ENCODE peak calls at places on chromosomes 3 and 15, in ten cellular contexts. One of them, this sample, is unnamed. For H3K4me1, the result is how much of the 10 kb centered on the place peaks cover.

GRCh38 chr15:44468713-44469385 is 41.4 kb downstream of the CTDSPL2 start:
- DNase-seq in naive thymus-derived CD4-positive, alpha-beta T cell: no peak
- DNase-seq in Panc1: peak
- DNase-seq in body of pancreas: no peak
- DNase-seq in A549: peak
- DNase-seq in upper lobe of right lung: no peak
- DNase-seq in ascending aorta: no peak
- DNase-seq in esophagus squamous epithelium: no peak
- DNase-seq in ovary: no peak
- DNase-seq in SJSA1: no peak
- DNase-seq in this sample: no peak

GRCh38 chr3:125123906-125124305 is 68.1 kb upstream of the HEG1 start:
- DNase-seq in naive thymus-derived CD4-positive, alpha-beta T cell: no peak
- DNase-seq in Panc1: no peak
- DNase-seq in body of pancreas: no peak
- DNase-seq in A549: no peak
- DNase-seq in upper lobe of right lung: no peak
- DNase-seq in ascending aorta: no peak
- DNase-seq in esophagus squamous epithelium: no peak
- DNase-seq in ovary: no peak
- DNase-seq in SJSA1: no peak
- DNase-seq in this sample: no peak

GRCh38 chr3:45686850-45687249 is 2.3 kb upstream of the SACM1L start:
- DNase-seq in naive thymus-derived CD4-positive, alpha-beta T cell: no peak
- DNase-seq in Panc1: no peak
- DNase-seq in body of pancreas: no peak
- DNase-seq in A549: no peak
- DNase-seq in upper lobe of right lung: no peak
- DNase-seq in ascending aorta: no peak
- DNase-seq in esophagus squamous epithelium: no peak
- DNase-seq in ovary: no peak
- DNase-seq in SJSA1: no peak
- DNase-seq in this sample: no peak

GRCh38 chr15:95440712-95441111 is 889.8 kb upstream of the NR2F2 start:
- DNase-seq in naive thymus-derived CD4-positive, alpha-beta T cell: no peak
- DNase-seq in Panc1: no peak
- DNase-seq in body of pancreas: no peak
- DNase-seq in A549: no peak
- DNase-seq in upper lobe of right lung: no peak
- DNase-seq in ascending aorta: no peak
- DNase-seq in esophagus squamous epithelium: no peak
- DNase-seq in ovary: no peak
- DNase-seq in SJSA1: no peak
- DNase-seq in this sample: no peak

GRCh38 chr3:71893702-71894479 is 108.9 kb upstream of the PROK2 start:
- DNase-seq in naive thymus-derived CD4-positive, alpha-beta T cell: no peak
- DNase-seq in Panc1: no peak
- DNase-seq in body of pancreas: no peak
- DNase-seq in A549: no peak
- DNase-seq in upper lobe of right lung: no peak
- DNase-seq in ascending aorta: no peak
- DNase-seq in esophagus squamous epithelium: no peak
- DNase-seq in ovary: no peak
- DNase-seq in SJSA1: no peak
- DNase-seq in this sample: no peak

GRCh38 chr3:192916455-192917257 is 1.0 kb downstream of the MB21D2 start:
- DNase-seq in naive thymus-derived CD4-positive, alpha-beta T cell: peak
- DNase-seq in Panc1: no peak
- DNase-seq in body of pancreas: peak
- DNase-seq in A549: peak
- DNase-seq in upper lobe of right lung: peak
- DNase-seq in ascending aorta: no peak
- DNase-seq in esophagus squamous epithelium: no peak
- DNase-seq in ovary: peak
- DNase-seq in SJSA1: peak
- DNase-seq in this sample: peak

GRCh38 chr15:58410353-58410752 is 21.4 kb upstream of the LIPC start:
- DNase-seq in naive thymus-derived CD4-positive, alpha-beta T cell: peak
- DNase-seq in Panc1: no peak
- DNase-seq in body of pancreas: no peak
- DNase-seq in A549: no peak
- DNase-seq in upper lobe of right lung: no peak
- DNase-seq in ascending aorta: no peak
- DNase-seq in esophagus squamous epithelium: no peak
- DNase-seq in ovary: peak
- DNase-seq in SJSA1: peak
- DNase-seq in this sample: no peak

GRCh38 chr15:66590435-66590834 is 24.6 kb upstream of the LCTL start:
- DNase-seq in naive thymus-derived CD4-positive, alpha-beta T cell: no peak
- DNase-seq in Panc1: no peak
- DNase-seq in body of pancreas: no peak
- DNase-seq in A549: no peak
- DNase-seq in upper lobe of right lung: no peak
- DNase-seq in ascending aorta: no peak
- DNase-seq in esophagus squamous epithelium: no peak
- DNase-seq in ovary: no peak
- DNase-seq in SJSA1: no peak
- DNase-seq in this sample: no peak

GRCh38 chr3:77141423-77141822 is 101.5 kb downstream of the ROBO2 start:
- DNase-seq in naive thymus-derived CD4-positive, alpha-beta T cell: no peak
- DNase-seq in Panc1: no peak
- DNase-seq in body of pancreas: no peak
- DNase-seq in A549: no peak
- DNase-seq in upper lobe of right lung: no peak
- DNase-seq in ascending aorta: no peak
- DNase-seq in esophagus squamous epithelium: no peak
- DNase-seq in ovary: no peak
- DNase-seq in SJSA1: no peak
- DNase-seq in this sample: no peak

GRCh38 chr15:74229686-74230085 is 6.4 kb upstream of the CCDC33 start:
- DNase-seq in naive thymus-derived CD4-positive, alpha-beta T cell: no peak
- DNase-seq in Panc1: no peak
- DNase-seq in body of pancreas: no peak
- DNase-seq in A549: no peak
- DNase-seq in upper lobe of right lung: no peak
- DNase-seq in ascending aorta: no peak
- DNase-seq in esophagus squamous epithelium: no peak
- DNase-seq in ovary: no peak
- DNase-seq in SJSA1: no peak
- DNase-seq in this sample: no peak

GRCh38 chr3:192869131-192870027 is 48.3 kb downstream of the MB21D2 start:
- DNase-seq in naive thymus-derived CD4-positive, alpha-beta T cell: no peak
- DNase-seq in Panc1: no peak
- DNase-seq in body of pancreas: no peak
- DNase-seq in A549: no peak
- DNase-seq in upper lobe of right lung: no peak
- DNase-seq in ascending aorta: no peak
- DNase-seq in esophagus squamous epithelium: no peak
- DNase-seq in ovary: no peak
- DNase-seq in SJSA1: no peak
- DNase-seq in this sample: no peak

DNA sequence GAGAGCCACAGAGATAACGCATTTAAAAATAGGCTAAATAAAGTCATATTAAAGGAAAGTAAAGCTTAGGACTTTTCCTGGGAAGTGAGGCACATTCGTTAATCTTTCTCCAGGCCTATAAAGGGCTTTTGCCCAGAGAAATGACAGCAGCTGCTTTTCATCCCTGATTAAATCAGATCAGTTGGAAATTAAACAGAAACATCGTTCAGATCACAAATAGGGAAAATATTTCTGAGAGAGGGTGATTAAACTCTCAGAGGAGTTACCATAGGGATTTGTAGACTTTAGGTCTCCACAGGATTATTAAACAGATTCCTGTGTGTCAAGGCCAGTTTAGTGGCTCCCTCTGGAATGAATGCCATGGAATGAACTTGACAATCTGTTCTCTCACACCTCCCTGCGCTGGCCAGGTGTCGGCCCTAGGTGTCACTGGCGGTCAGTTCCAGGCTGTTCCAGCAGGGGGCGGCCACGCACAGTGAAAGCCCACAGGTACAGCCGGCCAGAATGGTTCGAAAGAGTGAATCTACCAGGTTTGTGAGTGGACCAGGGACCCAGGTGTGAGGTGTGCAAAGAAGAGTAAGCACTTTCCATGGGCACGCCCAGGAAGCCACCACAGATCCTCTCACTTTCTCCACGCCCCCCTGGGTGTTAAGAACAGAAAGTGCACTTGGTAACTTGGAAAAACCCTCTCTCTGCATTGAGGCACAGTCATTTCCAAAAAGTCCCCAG is 253.0 kb upstream of the RASGRP1 start:
- DNase-seq in naive thymus-derived CD4-positive, alpha-beta T cell: peak
- DNase-seq in Panc1: peak
- DNase-seq in body of pancreas: peak
- DNase-seq in A549: peak
- DNase-seq in upper lobe of right lung: peak
- DNase-seq in ascending aorta: peak
- DNase-seq in esophagus squamous epithelium: peak
- DNase-seq in ovary: peak
- DNase-seq in SJSA1: peak
- DNase-seq in this sample: peak
- H3K4me3 ChIP-seq in naive thymus-derived CD4-positive, alpha-beta T cell: no peak
- H3K4me3 ChIP-seq in Panc1: no peak
- H3K4me3 ChIP-seq in body of pancreas: no peak
- H3K4me3 ChIP-seq in A549: no peak
- H3K4me3 ChIP-seq in upper lobe of right lung: no peak
- H3K4me3 ChIP-seq in ascending aorta: no peak
- H3K4me3 ChIP-seq in esophagus squamous epithelium: no peak
- H3K4me3 ChIP-seq in ovary: no peak
- H3K4me3 ChIP-seq in SJSA1: no peak
- H3K4me3 ChIP-seq in this sample: no peak

DNA sequence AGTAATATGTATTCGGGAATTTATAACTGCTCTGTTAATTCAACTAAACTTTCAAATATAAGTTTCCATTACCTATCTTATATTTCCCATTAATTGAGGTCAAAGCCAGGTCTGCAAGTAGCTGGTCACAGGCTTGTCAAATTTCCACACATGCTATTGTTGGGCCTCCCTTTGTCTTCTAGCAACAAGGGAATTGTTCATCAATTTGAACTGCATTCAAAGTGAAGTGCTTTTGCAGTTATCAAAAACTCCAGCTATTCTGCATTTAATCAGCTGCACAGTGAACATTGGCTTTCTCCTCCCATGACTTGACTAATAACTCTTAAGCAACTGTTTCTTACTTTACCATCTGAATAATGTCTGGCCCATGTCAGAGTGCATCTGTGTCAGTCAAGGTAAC is 198.4 kb downstream of the KCNH8 start:
- DNase-seq in naive thymus-derived CD4-positive, alpha-beta T cell: no peak
- DNase-seq in Panc1: no peak
- DNase-seq in body of pancreas: no peak
- DNase-seq in A549: no peak
- DNase-seq in upper lobe of right lung: no peak
- DNase-seq in ascending aorta: no peak
- DNase-seq in esophagus squamous epithelium: no peak
- DNase-seq in ovary: no peak
- DNase-seq in SJSA1: no peak
- DNase-seq in this sample: no peak
- H3K4me1 ChIP-seq in naive thymus-derived CD4-positive, alpha-beta T cell: under half
- H3K4me1 ChIP-seq in Panc1: under half
- H3K4me1 ChIP-seq in body of pancreas: under half
- H3K4me1 ChIP-seq in A549: under half
- H3K4me1 ChIP-seq in upper lobe of right lung: under half
- H3K4me1 ChIP-seq in ascending aorta: under half
- H3K4me1 ChIP-seq in esophagus squamous epithelium: under half
- H3K4me1 ChIP-seq in ovary: under half
- H3K4me1 ChIP-seq in SJSA1: under half
- H3K4me1 ChIP-seq in this sample: under half

GRCh38 chr3:7385635-7386034 is 524.7 kb downstream of the GRM7 start:
- DNase-seq in naive thymus-derived CD4-positive, alpha-beta T cell: no peak
- DNase-seq in Panc1: no peak
- DNase-seq in body of pancreas: no peak
- DNase-seq in A549: no peak
- DNase-seq in upper lobe of right lung: no peak
- DNase-seq in ascending aorta: no peak
- DNase-seq in esophagus squamous epithelium: no peak
- DNase-seq in ovary: no peak
- DNase-seq in SJSA1: no peak
- DNase-seq in this sample: no peak

GRCh38 chr3:7377103-7377502 is 516.2 kb downstream of the GRM7 start:
- DNase-seq in naive thymus-derived CD4-positive, alpha-beta T cell: no peak
- DNase-seq in Panc1: no peak
- DNase-seq in body of pancreas: no peak
- DNase-seq in A549: no peak
- DNase-seq in upper lobe of right lung: no peak
- DNase-seq in ascending aorta: no peak
- DNase-seq in esophagus squamous epithelium: no peak
- DNase-seq in ovary: no peak
- DNase-seq in SJSA1: no peak
- DNase-seq in this sample: no peak

GRCh38 chr3:7382293-7383033 is 521.5 kb downstream of the GRM7 start:
- DNase-seq in naive thymus-derived CD4-positive, alpha-beta T cell: no peak
- DNase-seq in Panc1: no peak
- DNase-seq in body of pancreas: peak
- DNase-seq in A549: no peak
- DNase-seq in upper lobe of right lung: no peak
- DNase-seq in ascending aorta: no peak
- DNase-seq in esophagus squamous epithelium: no peak
- DNase-seq in ovary: no peak
- DNase-seq in SJSA1: peak
- DNase-seq in this sample: no peak

GRCh38 chr3:7381741-7382140 is 520.8 kb downstream of the GRM7 start:
- DNase-seq in naive thymus-derived CD4-positive, alpha-beta T cell: no peak
- DNase-seq in Panc1: no peak
- DNase-seq in body of pancreas: no peak
- DNase-seq in A549: no peak
- DNase-seq in upper lobe of right lung: no peak
- DNase-seq in ascending aorta: no peak
- DNase-seq in esophagus squamous epithelium: no peak
- DNase-seq in ovary: no peak
- DNase-seq in SJSA1: no peak
- DNase-seq in this sample: no peak
- H3K4me3 ChIP-seq in naive thymus-derived CD4-positive, alpha-beta T cell: no peak
- H3K4me3 ChIP-seq in Panc1: no peak
- H3K4me3 ChIP-seq in body of pancreas: no peak
- H3K4me3 ChIP-seq in A549: no peak
- H3K4me3 ChIP-seq in upper lobe of right lung: no peak
- H3K4me3 ChIP-seq in ascending aorta: no peak
- H3K4me3 ChIP-seq in esophagus squamous epithelium: no peak
- H3K4me3 ChIP-seq in ovary: no peak
- H3K4me3 ChIP-seq in SJSA1: no peak
- H3K4me3 ChIP-seq in this sample: no peak

GRCh38 chr3:31890007-31890406 is 91.1 kb downstream of the OSBPL10 start:
- DNase-seq in naive thymus-derived CD4-positive, alpha-beta T cell: no peak
- DNase-seq in Panc1: no peak
- DNase-seq in body of pancreas: no peak
- DNase-seq in A549: no peak
- DNase-seq in upper lobe of right lung: no peak
- DNase-seq in ascending aorta: no peak
- DNase-seq in esophagus squamous epithelium: no peak
- DNase-seq in ovary: no peak
- DNase-seq in SJSA1: no peak
- DNase-seq in this sample: no peak
- H3K4me1 ChIP-seq in naive thymus-derived CD4-positive, alpha-beta T cell: under half
- H3K4me1 ChIP-seq in Panc1: under half
- H3K4me1 ChIP-seq in body of pancreas: under half
- H3K4me1 ChIP-seq in A549: under half
- H3K4me1 ChIP-seq in upper lobe of right lung: under half
- H3K4me1 ChIP-seq in ascending aorta: under half
- H3K4me1 ChIP-seq in esophagus squamous epithelium: under half
- H3K4me1 ChIP-seq in ovary: under half
- H3K4me1 ChIP-seq in SJSA1: under half
- H3K4me1 ChIP-seq in this sample: under half